ENCODE peak calls at places on chromosomes 5 and 9, in ten cellular contexts. B, C, E, X, R, N, K, J, W and V are unnamed samples.

GRCh38 chr5:34460496-34460895 is 195.6 kb upstream of the RAI14 start:
- DNase-seq in B (no peak), C (no peak), E (no peak), X (no peak), R (no peak), N (no peak), K (no peak), J (no peak), W (no peak), V (no peak)

GRCh38 chr5:128687930-128688329 is 149.9 kb upstream of the FBN2 start:
- DNase-seq in B (no peak), C (no peak), E (no peak), X (no peak), R (no peak), N (no peak), K (no peak), J (no peak), W (no peak), V (no peak)

GRCh38 chr9:94639045-94639995 is at the start of gene FBP1:
- DNase-seq in B (peak), C (no peak), E (peak), X (peak), R (no peak), N (peak), K (no peak), J (peak), W (no peak), V (no peak)

GRCh38 chr9:135980926-135981630 is 19.9 kb upstream of the UBAC1 start:
- DNase-seq in B (no peak), C (no peak), E (no peak), X (no peak), R (no peak), N (no peak), K (no peak), J (no peak), W (no peak), V (no peak)

GRCh38 chr5:93294184-93294583 is 286.8 kb downstream of the NR2F1-AS1 start:
- DNase-seq in B (no peak), C (peak), E (no peak), X (no peak), R (no peak), N (no peak), K (no peak), J (no peak), W (no peak), V (no peak)

GRCh38 chr9:14346826-14347407 is 33.0 kb upstream of the NFIB start:
- DNase-seq in B (no peak), C (no peak), E (no peak), X (no peak), R (no peak), N (no peak), K (no peak), J (no peak), W (peak), V (no peak)

GRCh38 chr5:132410451-132411381 is 41.2 kb downstream of the SLC22A5 start:
- DNase-seq in B (peak), C (peak), E (peak), X (peak), R (peak), N (peak), K (peak), J (peak), W (peak), V (no peak)

GRCh38 chr5:122253794-122254193 is 58.2 kb upstream of the SNCAIP start:
- DNase-seq in B (no peak), C (no peak), E (no peak), X (no peak), R (no peak), N (no peak), K (no peak), J (no peak), W (no peak), V (no peak)

GRCh38 chr5:72456391-72457060 is 50.7 kb downstream of the ZNF366 start:
- DNase-seq in B (no peak), C (no peak), E (no peak), X (no peak), R (no peak), N (no peak), K (no peak), J (no peak), W (no peak), V (no peak)

GRCh38 chr9:131667576-131667975 is 72.3 kb downstream of the RAPGEF1 start:
- DNase-seq in B (no peak), C (no peak), E (peak), X (peak), R (no peak), N (peak), K (no peak), J (no peak), W (no peak), V (no peak)